ENCODE peak calls at places on chromosomes 7 and 10, in seven cellular contexts. U is heart right ventricle; Z is iPS-NIHi11; W is GOT3; H is naive thymus-derived CD8-positive, alpha-beta T cell; S is activated CD4-positive, alpha-beta T cell treated with anti-CD3 and anti-CD28 coated beads for 48 hours; P is H7. Y is an unnamed sample.

GRCh38 chr7:26664735-26665420 is 199.5 kb downstream of the SKAP2 start:
- DNase-seq in S (peak), P (no peak), Z (no peak), W (no peak), U (no peak), H (peak), Y (no peak)

GRCh38 chr10:88473989-88474883 is 108.9 kb downstream of the RNLS start:
- DNase-seq in H (no peak), W (no peak), S (no peak), Z (no peak), P (no peak), U (no peak), Y (no peak)

GRCh38 chr7:99325597-99326407 is at the start of gene ARPC1A:
- DNase-seq in Z (peak), P (peak), H (peak), S (peak), U (peak), W (peak), Y (peak)

GRCh38 chr10:7248148-7248547 is 162.7 kb downstream of the SFMBT2 start:
- DNase-seq in H (no peak), U (no peak), S (no peak), P (no peak), Z (no peak), W (no peak), Y (no peak)

GRCh38 chr7:99258501-99258900 is 14.1 kb upstream of the MYH16 start:
- DNase-seq in W (no peak), P (no peak), H (no peak), S (no peak), U (no peak), Z (no peak), Y (no peak)

GRCh38 chr10:6563075-6563474 is 17.0 kb downstream of the PRKCQ start:
- DNase-seq in H (no peak), Z (no peak), S (peak), U (no peak), P (no peak), W (no peak), Y (peak)

GRCh38 chr7:55120501-55121198 is 101.8 kb downstream of the EGFR start:
- DNase-seq in S (no peak), H (no peak), Z (no peak), P (no peak), U (peak), W (no peak), Y (no peak)

GRCh38 chr7:47461161-47461560 is 120.8 kb downstream of the TNS3 start:
- DNase-seq in P (no peak), U (peak), W (no peak), S (no peak), Z (no peak), H (no peak), Y (no peak)

GRCh38 chr10:61989995-61990760 is 88.7 kb downstream of the ARID5B start:
- DNase-seq in U (no peak), S (no peak), Z (no peak), W (no peak), H (no peak), P (no peak), Y (no peak)

GRCh38 chr7:85685901-85686300 is 499.0 kb upstream of the SEMA3D start:
- DNase-seq in Z (no peak), S (no peak), P (no peak), U (no peak), W (no peak), H (no peak), Y (no peak)

GRCh38 chr10:72109619-72110215 is 21.4 kb upstream of the SPOCK2 start:
- DNase-seq in Z (no peak), U (no peak), P (no peak), W (no peak), H (no peak), S (no peak), Y (no peak)

GRCh38 chr10:69869291-69869841 is 67.7 kb downstream of the COL13A1 start:
- DNase-seq in S (no peak), Z (no peak), P (no peak), U (no peak), H (no peak), W (no peak), Y (no peak)

GRCh38 chr7:27519801-27520200 is 142.9 kb downstream of the HIBADH start:
- DNase-seq in U (no peak), P (no peak), S (no peak), W (no peak), H (no peak), Z (no peak), Y (no peak)

GRCh38 chr10:46326066-46326465 is 39.3 kb downstream of the ANTXRL start:
- DNase-seq in W (no peak), H (no peak), S (no peak), U (no peak), Z (no peak), P (no peak), Y (no peak)

GRCh38 chr7:101121996-101122932 is 4.6 kb upstream of the SERPINE1 start:
- DNase-seq in W (peak), P (peak), H (no peak), Z (peak), S (no peak), U (peak), Y (no peak)

GRCh38 chr7:32905175-32905662 is 13.7 kb upstream of the KBTBD2 start:
- DNase-seq in W (peak), U (peak), H (peak), S (peak), Z (peak), P (peak), Y (peak)

GRCh38 chr10:4501306-4501705 is 324.7 kb upstream of the AKR1E2 start:
- DNase-seq in P (no peak), H (no peak), U (no peak), Z (no peak), S (no peak), W (no peak), Y (no peak)

Y was measured in T-helper 2 cell treated with Interferon-gamma antibody and Interleukin-4, amounts not matched to agents 5 μg/mL and 100 μg/mL, for 36 hours.